ENCODE peak calls at places on chromosomes 5 and 9, in four cellular contexts. V, R, Z and D are unnamed samples.
A peak's percentile ranks its signal among the peaks of the same experiment; 100 is the strongest.

GRCh38 chr5:43700591-43700990 is 97.6 kb downstream of the NNT start:
- DNase-seq in V (no peak), R (no peak), Z (no peak), D (no peak)

GRCh38 chr5:150651924-150652688 is 8.9 kb upstream of the MYOZ3 start:
- DNase-seq in V (no peak), R (no peak), Z (no peak), D (no peak)

GRCh38 chr5:119417891-119418781 is 34.2 kb upstream of the HSD17B4 start:
- DNase-seq in V (no peak), R (no peak), Z (no peak), D (no peak)

GRCh38 chr9:135641745-135642144 is 2.4 kb upstream of the GLT6D1 start:
- DNase-seq in V (no peak), R (no peak), Z (no peak), D (no peak)

GRCh38 chr9:115548826-115549225 is 430.9 kb upstream of the TNC start:
- DNase-seq in V (no peak), R (no peak), Z (no peak), D (no peak)

GRCh38 chr9:91221332-91221731 is 140.4 kb downstream of the AUH start:
- DNase-seq in V (no peak), R (no peak), Z (no peak), D (no peak)

GRCh38 chr5:131423056-131423455 is 159.2 kb downstream of the CDC42SE2 start:
- DNase-seq in V (no peak), R (peak; percentile 13), Z (peak; percentile 15), D (no peak)

GRCh38 chr9:130443840-130444492 is 795 bp upstream of the ASS1 start:
- DNase-seq in V (no peak), R (no peak), Z (no peak), D (no peak)

GRCh38 chr5:72324186-72324825 is 4.1 kb downstream of the PTCD2 start:
- DNase-seq in V (no peak), R (peak; percentile 10), Z (no peak), D (no peak)

GRCh38 chr5:146877178-146877681 is 1.3 kb downstream of the PPP2R2B start:
- DNase-seq in V (no peak), R (no peak), Z (no peak), D (no peak)

GRCh38 chr9:121156263-121156731 is 45.4 kb downstream of the RAB14 start:
- DNase-seq in V (no peak), R (no peak), Z (no peak), D (no peak)

GRCh38 chr5:89996892-89997291 is 412.7 kb downstream of the CETN3 start:
- DNase-seq in V (no peak), R (no peak), Z (no peak), D (no peak)

GRCh38 chr9:38068866-38069628 is at the start of gene SHB:
- DNase-seq in V (peak; percentile 99), R (peak; percentile 83), Z (peak; percentile 56), D (peak; percentile 77)

GRCh38 chr5:43281840-43282658 is 31.2 kb downstream of the HMGCS1 start:
- DNase-seq in V (peak; percentile 61), R (no peak), Z (no peak), D (no peak)

GRCh38 chr9:101397746-101398334 is 578 bp downstream of the MRPL50 start:
- DNase-seq in V (no peak), R (no peak), Z (peak; percentile 32), D (no peak)

GRCh38 chr9:105306533-105307140 is 62.2 kb downstream of the SLC44A1 start:
- DNase-seq in V (no peak), R (no peak), Z (no peak), D (no peak)

GRCh38 chr5:124742983-124743533 is 3.4 kb downstream of the ZNF608 start:
- DNase-seq in V (no peak), R (no peak), Z (peak; percentile 24), D (no peak)

GRCh38 chr9:128145951-128146351 is 3.3 kb upstream of the LCN2 start:
- DNase-seq in V (peak; percentile 10), R (no peak), Z (no peak), D (no peak)

GRCh38 chr9:16150501-16150900 is 597.7 kb downstream of the CCDC171 start:
- DNase-seq in V (no peak), R (no peak), Z (no peak), D (no peak)

GRCh38 chr5:73900566-73900965 is 274.6 kb downstream of the ARHGEF28 start:
- DNase-seq in V (no peak), R (no peak), Z (no peak), D (no peak)

GRCh38 chr5:76808142-76808691 is 10.6 kb upstream of the F2RL1 start:
- DNase-seq in V (no peak), R (no peak), Z (no peak), D (peak; percentile 84)

DNA sequence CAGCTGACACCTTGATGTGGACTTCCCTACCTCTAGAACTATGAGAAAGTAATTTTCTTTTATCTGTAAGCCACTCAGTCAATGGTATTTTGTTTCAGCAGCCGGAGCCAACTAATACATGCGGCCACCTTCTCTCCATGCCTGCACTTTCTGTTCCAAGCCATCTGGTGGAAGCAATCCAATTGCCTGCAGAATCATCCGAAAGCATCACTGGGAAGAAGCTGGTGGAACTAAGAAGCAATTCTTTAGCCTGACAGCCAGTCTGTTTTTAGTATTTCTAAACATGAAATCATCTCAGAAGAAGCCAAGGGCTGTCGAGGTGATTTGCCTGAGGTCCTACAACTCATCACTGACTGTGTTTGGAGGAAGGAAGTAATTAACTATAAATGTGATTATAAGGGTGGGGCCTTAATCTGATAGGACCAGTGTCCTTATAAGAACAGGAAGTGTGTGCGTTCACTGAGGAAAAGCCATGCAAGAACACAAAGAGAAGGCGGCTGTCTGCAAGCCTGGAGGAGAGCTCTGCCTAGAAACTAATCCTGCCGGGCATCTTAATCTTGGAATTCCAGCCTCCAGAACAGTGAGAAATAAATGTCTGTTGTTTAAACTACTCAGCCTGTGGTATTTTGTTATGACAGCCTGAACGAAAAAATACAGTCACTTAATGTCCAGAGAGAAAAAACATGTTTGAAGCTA is 49.1 kb downstream of the NXNL2 start:
- DNase-seq in V (no peak), R (no peak), Z (no peak), D (no peak)
- TF ChIP-seq HMGXB4 in V (no peak), R (no peak), Z (no peak), D (no peak)

DNA sequence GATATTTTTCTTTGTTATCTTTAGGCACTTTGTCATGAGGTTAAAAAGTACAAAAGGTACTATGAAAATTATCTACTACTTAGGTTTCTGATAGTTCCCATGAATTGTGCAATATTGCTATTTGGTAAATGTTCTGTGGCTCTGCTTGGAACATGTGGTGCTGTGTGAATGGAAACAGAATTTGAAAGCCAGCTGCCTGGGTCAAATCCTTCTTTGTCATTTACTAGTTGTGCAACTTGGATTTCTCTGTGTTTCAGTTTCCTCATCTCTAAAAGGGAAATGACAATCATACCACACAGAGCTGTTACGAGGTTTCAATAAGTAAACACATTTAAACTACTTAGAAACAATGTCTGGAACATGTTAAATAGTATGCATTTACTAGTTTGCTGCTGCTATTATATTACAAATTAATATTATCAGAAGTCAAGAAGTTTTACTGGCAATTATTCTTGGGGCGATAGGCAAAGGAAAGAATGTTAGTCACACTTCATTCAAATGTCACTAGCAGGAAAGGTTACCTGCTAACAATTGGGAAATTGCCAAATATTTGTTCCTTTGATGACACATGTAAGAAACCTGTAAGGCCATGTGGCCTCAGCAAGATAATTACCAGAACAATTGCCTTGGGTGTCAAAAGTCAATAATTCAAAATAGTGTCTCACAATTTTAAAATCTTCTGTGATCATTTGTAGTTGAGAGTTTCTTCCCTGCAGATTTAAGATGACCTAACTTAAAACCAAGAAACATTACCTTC is 184.8 kb downstream of the KIAA0825 start:
- DNase-seq in V (no peak), R (no peak), Z (peak; percentile 4), D (no peak)
- TF ChIP-seq HMGXB4 in V (no peak), R (no peak), Z (no peak), D (no peak)

GRCh38 chr5:140570488-140570887 is 5.9 kb downstream of the SLC35A4 start:
- DNase-seq in V (no peak), R (no peak), Z (no peak), D (no peak)

GRCh38 chr5:140567871-140568270 is 3.2 kb downstream of the SLC35A4 start:
- DNase-seq in V (no peak), R (no peak), Z (no peak), D (no peak)

GRCh38 chr5:140568664-140569063 is 4.0 kb downstream of the SLC35A4 start:
- DNase-seq in V (no peak), R (no peak), Z (no peak), D (no peak)

GRCh38 chr5:140570058-140570457 is 5.4 kb downstream of the SLC35A4 start:
- DNase-seq in V (peak; percentile 5), R (no peak), Z (no peak), D (no peak)

GRCh38 chr5:140569197-140569596 is 4.6 kb downstream of the SLC35A4 start:
- DNase-seq in V (no peak), R (no peak), Z (no peak), D (no peak)
- TF ChIP-seq HMGXB4 in V (no peak), R (no peak), Z (no peak), D (no peak)

GRCh38 chr5:177020033-177020432 is 2.5 kb upstream of the ZNF346 start:
- DNase-seq in V (no peak), R (no peak), Z (no peak), D (no peak)

GRCh38 chr5:177025139-177025538 is 2.6 kb downstream of the ZNF346 start:
- DNase-seq in V (no peak), R (no peak), Z (no peak), D (no peak)

GRCh38 chr5:177024559-177024958 is 2.1 kb downstream of the ZNF346 start:
- DNase-seq in V (no peak), R (no peak), Z (no peak), D (no peak)

GRCh38 chr5:177022386-177023246 is at the start of gene ZNF346:
- DNase-seq in V (peak; percentile 95), R (peak; percentile 100), Z (peak; percentile 90), D (peak; percentile 91)

DNA sequence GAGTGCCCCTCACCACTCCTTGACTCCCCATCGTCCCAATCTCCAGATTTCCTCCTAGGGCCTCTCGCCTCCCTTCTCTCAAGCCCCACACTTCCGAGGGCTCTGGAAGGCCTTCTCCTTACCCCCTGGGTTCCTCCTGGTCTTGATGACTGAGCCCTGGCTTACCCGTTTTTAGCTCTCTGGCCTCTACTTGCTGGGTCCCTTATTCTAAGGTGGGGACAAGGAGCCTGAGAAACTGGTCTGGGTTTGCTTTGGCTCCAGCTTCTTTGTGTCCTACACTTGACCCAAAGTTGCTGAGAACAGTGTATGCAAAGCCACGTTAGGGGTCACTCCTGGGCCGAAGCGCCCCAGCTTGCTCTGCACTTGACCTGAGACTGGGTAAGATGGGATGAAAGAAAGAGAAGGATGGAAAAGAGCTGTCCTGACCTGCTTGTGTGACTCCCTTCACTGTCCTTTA is 779 bp downstream of the ZNF346 start:
- DNase-seq in V (peak; percentile 20), R (peak; percentile 24), Z (peak; percentile 9), D (no peak)
- TF ChIP-seq HMGXB4 in V (no peak), R (no peak), Z (no peak), D (no peak)

DNA sequence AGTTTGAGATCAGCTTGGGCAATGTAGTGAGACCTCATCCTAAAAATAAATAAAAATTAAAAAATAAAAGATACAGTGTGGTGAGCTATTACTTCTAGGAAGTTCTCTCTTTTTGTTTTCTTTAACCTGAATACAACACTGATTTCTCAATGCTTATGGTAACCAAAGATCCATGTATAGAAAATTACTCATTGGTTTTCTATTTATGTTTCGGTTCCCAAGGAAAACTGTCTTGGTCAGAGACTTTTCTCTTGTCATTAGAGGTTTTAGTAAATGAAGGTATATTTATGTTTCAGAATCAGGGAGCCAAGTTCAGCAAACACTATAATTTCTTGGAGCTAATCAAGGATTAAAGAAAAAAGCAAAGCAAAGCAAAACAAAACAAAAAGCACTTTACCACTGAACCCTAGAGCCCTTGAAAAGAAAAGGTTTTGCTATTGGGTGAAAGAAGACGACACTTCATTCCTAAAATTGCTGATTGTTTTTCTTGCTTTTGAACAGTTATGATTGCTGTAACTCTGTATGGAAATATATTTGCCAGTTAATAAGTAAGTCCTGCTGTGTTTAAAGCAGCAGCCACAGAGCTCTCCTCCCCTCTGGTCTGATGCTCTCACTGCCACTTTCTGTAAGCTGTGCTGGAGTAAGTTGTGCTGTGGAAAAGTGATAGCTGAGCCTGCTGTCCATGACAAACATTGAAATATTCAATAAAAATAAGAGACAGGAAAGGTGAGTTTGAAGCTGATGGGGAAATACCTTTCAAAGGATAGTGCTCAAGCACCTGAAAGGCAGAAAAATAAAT is 298.2 kb downstream of the CD180 start:
- DNase-seq in V (no peak), R (no peak), Z (no peak), D (no peak)
- TF ChIP-seq HMGXB4 in V (no peak), R (no peak), Z (no peak), D (no peak)